ENCODE peak calls at places on chromosomes 4 and X, in four cellular contexts. One of them, this sample, is unnamed.

GRCh38 chr4:170139764-170140163 is 50.0 kb upstream of the AADAT start:
- DNase-seq in K562: no peak
- DNase-seq in IMR-90: peak; percentile 37
- DNase-seq in GM12878: no peak
- DNase-seq in this sample: no peak

GRCh38 chr4:11376146-11376545 is 52.5 kb downstream of the HS3ST1 start:
- DNase-seq in IMR-90: no peak
- DNase-seq in K562: no peak
- DNase-seq in GM12878: no peak
- DNase-seq in this sample: no peak

GRCh38 chrX:108590496-108590895 is 145.9 kb downstream of the IRS4 start:
- DNase-seq in K562: no peak
- DNase-seq in IMR-90: peak; percentile 8
- DNase-seq in GM12878: no peak
- DNase-seq in this sample: peak; percentile 40

GRCh38 chr4:51895816-51896408 is 53.0 kb downstream of the DCUN1D4 start:
- DNase-seq in GM12878: peak; percentile 34
- DNase-seq in IMR-90: peak; percentile 67
- DNase-seq in K562: peak; percentile 80
- DNase-seq in this sample: peak; percentile 74

GRCh38 chrX:154368630-154369452 is 5.6 kb downstream of the FLNA start:
- DNase-seq in GM12878: peak; percentile 60
- DNase-seq in K562: peak; percentile 94
- DNase-seq in IMR-90: peak; percentile 90
- DNase-seq in this sample: peak; percentile 74

GRCh38 chr4:10529256-10529890 is 72.1 kb upstream of the ZNF518B start:
- DNase-seq in IMR-90: no peak
- DNase-seq in GM12878: no peak
- DNase-seq in K562: peak; percentile 5
- DNase-seq in this sample: peak; percentile 78

GRCh38 chrX:12950851-12951589 is 23.9 kb upstream of the TMSB4X start:
- DNase-seq in GM12878: peak; percentile 73
- DNase-seq in IMR-90: no peak
- DNase-seq in K562: peak; percentile 84
- DNase-seq in this sample: no peak

GRCh38 chr4:3294401-3295241 is 1.8 kb downstream of the RGS12 start:
- DNase-seq in K562: no peak
- DNase-seq in GM12878: no peak
- DNase-seq in IMR-90: no peak
- DNase-seq in this sample: no peak

GRCh38 chr4:76781698-76782595 is 116.0 kb downstream of the SOWAHB start:
- DNase-seq in IMR-90: peak; percentile 98
- DNase-seq in K562: peak; percentile 34
- DNase-seq in GM12878: peak; percentile 76
- DNase-seq in this sample: no peak

GRCh38 chr4:110770353-110770752 is 147.5 kb upstream of the PITX2 start:
- DNase-seq in IMR-90: no peak
- DNase-seq in K562: no peak
- DNase-seq in GM12878: no peak
- DNase-seq in this sample: no peak

GRCh38 chr4:164768516-164768915 is 14.6 kb downstream of the SMIM31 start:
- DNase-seq in GM12878: no peak
- DNase-seq in K562: no peak
- DNase-seq in IMR-90: peak; percentile 3
- DNase-seq in this sample: no peak

GRCh38 chrX:34140816-34141215 is 8.7 kb upstream of the FAM47A start:
- DNase-seq in GM12878: no peak
- DNase-seq in IMR-90: no peak
- DNase-seq in K562: no peak
- DNase-seq in this sample: no peak

GRCh38 chr4:85126991-85127591 is 160.6 kb upstream of the WDFY3 start:
- DNase-seq in K562: no peak
- DNase-seq in GM12878: no peak
- DNase-seq in IMR-90: no peak
- DNase-seq in this sample: no peak

GRCh38 chrX:108946531-108946930 is 210.2 kb upstream of the IRS4 start:
- DNase-seq in K562: no peak
- DNase-seq in IMR-90: no peak
- DNase-seq in GM12878: no peak
- DNase-seq in this sample: no peak

GRCh38 chr4:16439771-16440170 is 213.5 kb upstream of the TAPT1 start:
- DNase-seq in K562: no peak
- DNase-seq in IMR-90: no peak
- DNase-seq in GM12878: no peak
- DNase-seq in this sample: no peak

GRCh38 chr4:16439003-16439402 is 212.7 kb upstream of the TAPT1 start:
- DNase-seq in GM12878: no peak
- DNase-seq in IMR-90: peak; percentile 43
- DNase-seq in K562: no peak
- DNase-seq in this sample: no peak

GRCh38 chr4:16442296-16442695 is 216.0 kb upstream of the TAPT1 start:
- DNase-seq in IMR-90: no peak
- DNase-seq in K562: no peak
- DNase-seq in GM12878: no peak
- DNase-seq in this sample: no peak

GRCh38 chr4:16448240-16448639 is 222.0 kb upstream of the TAPT1 start:
- DNase-seq in GM12878: no peak
- DNase-seq in IMR-90: no peak
- DNase-seq in K562: no peak
- DNase-seq in this sample: no peak

DNA sequence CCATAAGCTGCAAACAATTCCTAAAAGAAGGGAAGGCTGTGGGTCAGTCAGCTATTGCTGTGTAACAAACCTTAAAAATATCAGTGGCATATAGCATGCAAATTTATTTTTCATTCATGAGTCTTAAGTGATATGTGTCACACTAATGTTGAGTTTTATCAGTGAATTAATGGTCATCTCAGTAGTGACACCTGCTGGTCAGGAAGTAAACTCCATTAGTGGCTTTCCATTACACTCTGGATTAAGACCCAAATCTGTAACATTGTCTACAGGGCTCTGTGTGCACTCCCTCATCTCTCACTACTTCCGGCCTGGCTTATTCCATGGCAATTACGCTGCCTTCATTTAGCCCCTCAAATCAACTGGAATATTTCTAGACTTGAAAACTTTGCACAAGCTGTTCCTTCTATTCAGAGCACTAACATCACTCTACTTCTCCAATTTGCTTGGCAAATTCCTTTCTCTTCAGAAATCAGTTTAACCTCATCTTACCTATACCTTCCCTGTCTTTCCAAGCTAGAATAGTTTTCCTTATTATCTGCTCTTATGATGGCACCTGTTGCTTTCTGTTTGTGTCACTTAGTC is 217.3 kb upstream of the TAPT1 start:
- DNase-seq in GM12878: no peak
- DNase-seq in K562: peak; percentile 54
- DNase-seq in IMR-90: peak; percentile 52
- DNase-seq in this sample: peak; percentile 47
- TF ChIP-seq FOS in GM12878: no peak
- TF ChIP-seq FOS in K562: no peak
- TF ChIP-seq FOS in IMR-90: no peak
- TF ChIP-seq FOS in this sample: no peak

GRCh38 chr4:169114341-169114974 is 104.4 kb upstream of the CBR4 start:
- DNase-seq in IMR-90: no peak
- DNase-seq in GM12878: no peak
- DNase-seq in K562: no peak
- DNase-seq in this sample: no peak
- H3K27me3 ChIP-seq in IMR-90: no peaks in the 10 kb centered on the region
- H3K27me3 ChIP-seq in GM12878: no peaks in the 10 kb centered on the region
- H3K27me3 ChIP-seq in K562: peaks cover 8% of the 10 kb centered on the region
- H3K27me3 ChIP-seq in this sample: no peaks in the 10 kb centered on the region

GRCh38 chr4:166091914-166092510 is 219.0 kb downstream of the TLL1 start:
- DNase-seq in IMR-90: peak; percentile 29
- DNase-seq in GM12878: no peak
- DNase-seq in K562: peak; percentile 48
- DNase-seq in this sample: peak; percentile 43
- TF ChIP-seq FOS in IMR-90: no peak
- TF ChIP-seq FOS in GM12878: no peak
- TF ChIP-seq FOS in K562: no peak
- TF ChIP-seq FOS in this sample: no peak

GRCh38 chr4:153684182-153685073 is at the start of gene TLR2:
- DNase-seq in GM12878: no peak
- DNase-seq in IMR-90: no peak
- DNase-seq in K562: peak; percentile 6
- DNase-seq in this sample: peak; percentile 17
- H3K27me3 ChIP-seq in GM12878: peaks cover 26% of the 10 kb centered on the region
- H3K27me3 ChIP-seq in IMR-90: peaks cover 31% of the 10 kb centered on the region
- H3K27me3 ChIP-seq in K562: peaks cover 25% of the 10 kb centered on the region
- H3K27me3 ChIP-seq in this sample: peaks cover 25% of the 10 kb centered on the region

GRCh38 chrX:125622899-125623298 is 303.2 kb downstream of the TEX13C start:
- DNase-seq in K562: peak; percentile 34
- DNase-seq in IMR-90: no peak
- DNase-seq in GM12878: no peak
- DNase-seq in this sample: no peak

GRCh38 chrX:125621588-125621927 is 301.9 kb downstream of the TEX13C start:
- DNase-seq in K562: no peak
- DNase-seq in IMR-90: no peak
- DNase-seq in GM12878: no peak
- DNase-seq in this sample: no peak

DNA sequence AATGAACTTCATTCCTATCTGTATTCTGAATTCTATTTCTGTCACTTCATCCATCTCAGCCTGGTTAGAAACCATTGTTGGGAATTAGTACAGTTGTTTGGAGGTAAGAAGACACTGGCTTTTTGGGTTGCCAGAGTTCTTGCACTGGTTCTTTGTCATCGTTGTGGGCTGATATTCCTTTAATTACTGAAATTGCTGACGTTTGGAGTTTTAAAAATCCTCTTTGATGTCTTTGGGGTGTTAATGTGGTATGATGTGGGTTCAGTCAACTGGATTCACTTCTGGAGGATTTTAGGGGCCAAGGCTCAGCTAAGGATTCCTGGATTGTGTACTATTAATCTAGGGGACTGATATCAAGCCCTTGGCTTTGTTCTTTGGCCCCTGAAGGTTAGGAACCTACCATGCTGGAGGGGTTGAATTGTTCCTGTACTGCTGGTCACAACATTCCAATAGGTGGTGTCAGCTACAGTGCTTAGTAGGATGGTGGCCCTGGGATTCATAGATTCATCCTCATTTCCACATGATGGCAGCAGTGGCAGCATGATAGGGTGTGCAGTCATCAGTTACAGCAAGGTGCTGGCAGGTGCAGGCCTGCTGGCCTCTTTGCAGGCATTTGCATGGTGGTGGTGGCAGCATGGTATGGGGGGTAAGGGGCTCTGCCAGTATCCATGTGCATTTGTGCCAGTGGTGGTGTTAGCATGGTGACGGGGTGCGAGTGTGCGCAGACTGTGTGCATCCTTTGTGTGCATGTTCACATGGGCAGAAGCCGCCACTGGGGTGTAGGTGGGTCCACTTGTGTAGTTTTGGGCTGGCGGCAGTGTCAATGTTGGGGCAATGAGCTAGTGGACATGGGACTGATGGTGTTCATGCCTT is 301.3 kb downstream of the TEX13C start:
- DNase-seq in IMR-90: no peak
- DNase-seq in K562: no peak
- DNase-seq in GM12878: no peak
- DNase-seq in this sample: no peak
- TF ChIP-seq FOS in IMR-90: no peak
- TF ChIP-seq FOS in K562: no peak
- TF ChIP-seq FOS in GM12878: no peak
- TF ChIP-seq FOS in this sample: no peak

GRCh38 chrX:143633530-143634372 is 2.1 kb downstream of the SLITRK4 start:
- DNase-seq in GM12878: no peak
- DNase-seq in K562: no peak
- DNase-seq in IMR-90: no peak
- DNase-seq in this sample: no peak
- H3K27me3 ChIP-seq in GM12878: no peaks in the 10 kb centered on the region
- H3K27me3 ChIP-seq in K562: no peaks in the 10 kb centered on the region
- H3K27me3 ChIP-seq in IMR-90: no peaks in the 10 kb centered on the region
- H3K27me3 ChIP-seq in this sample: no peaks in the 10 kb centered on the region